ENCODE peak calls at places on chromosomes 11 and 22, in seven cellular contexts. D is smooth muscle cell of the brain vasculature, Z is K562, L is activated T-cell treated with anti-CD3 and anti-CD28 coated beads for 1 hour, J is GM12865, V is HFFc6, Q is T47D. P is an unnamed sample.

GRCh38 chr11:47408598-47409439 is 429 bp downstream of the SLC39A13 start:
- DNase-seq in D (no peak), Z (no peak), L (no peak), J (no peak), V (peak; percentile 86), Q (peak; percentile 77), P (peak; percentile 91)

GRCh38 chr11:15987044-15987443 is 369.3 kb downstream of the SOX6 start:
- DNase-seq in D (no peak), Z (no peak), L (no peak), J (no peak), V (no peak), Q (no peak), P (no peak)

GRCh38 chr11:94753630-94754029 is 14.5 kb upstream of the AMOTL1 start:
- DNase-seq in D (no peak), Z (no peak), L (no peak), J (no peak), V (no peak), Q (no peak), P (no peak)

GRCh38 chr11:99489561-99489960 is 468.8 kb downstream of the CNTN5 start:
- DNase-seq in D (no peak), Z (no peak), L (no peak), J (no peak), V (no peak), Q (no peak), P (no peak)

GRCh38 chr22:45329536-45329936 is 19.8 kb downstream of the FAM118A start:
- DNase-seq in D (no peak), Z (no peak), L (no peak), J (no peak), V (no peak), Q (no peak), P (no peak)

GRCh38 chr11:46537121-46537520 is 56.7 kb downstream of the AMBRA1 start:
- DNase-seq in D (no peak), Z (no peak), L (no peak), J (no peak), V (peak; percentile 12), Q (no peak), P (no peak)

GRCh38 chr22:36385491-36386350 is 2.0 kb downstream of the MYH9 start:
- DNase-seq in D (no peak), Z (no peak), L (peak; percentile 49), J (peak; percentile 76), V (peak; percentile 70), Q (peak; percentile 30), P (no peak)

GRCh38 chr22:30357650-30358215 is 926 bp downstream of the CCDC157 start:
- DNase-seq in D (no peak), Z (no peak), L (no peak), J (no peak), V (no peak), Q (no peak), P (no peak)

GRCh38 chr22:46890819-46891218 is 128.4 kb downstream of the TBC1D22A start:
- DNase-seq in D (no peak), Z (no peak), L (no peak), J (no peak), V (no peak), Q (no peak), P (no peak)

GRCh38 chr11:118625976-118626375 is 18.6 kb downstream of the PHLDB1 start:
- DNase-seq in D (no peak), Z (peak; percentile 57), L (no peak), J (no peak), V (no peak), Q (no peak), P (no peak)

GRCh38 chr11:14193644-14194043 is 165.3 kb downstream of the RRAS2 start:
- DNase-seq in D (no peak), Z (no peak), L (no peak), J (no peak), V (no peak), Q (no peak), P (no peak)

GRCh38 chr11:27485930-27486773 is 13.6 kb upstream of the LGR4 start:
- DNase-seq in D (peak; percentile 51), Z (peak; percentile 45), L (no peak), J (peak; percentile 60), V (peak; percentile 72), Q (no peak), P (no peak)

GRCh38 chr11:126468102-126468521 is 112.6 kb downstream of the ST3GAL4 start:
- DNase-seq in D (peak; percentile 35), Z (no peak), L (no peak), J (no peak), V (no peak), Q (no peak), P (no peak)

GRCh38 chr11:78560066-78560597 is 14.5 kb downstream of the NARS2 start:
- DNase-seq in D (no peak), Z (no peak), L (no peak), J (peak; percentile 50), V (no peak), Q (no peak), P (no peak)

GRCh38 chr11:30816959-30817880 is 231.1 kb upstream of the MPPED2 start:
- DNase-seq in D (no peak), Z (no peak), L (no peak), J (no peak), V (no peak), Q (no peak), P (no peak)

GRCh38 chr11:130389315-130389935 is 39.0 kb downstream of the ADAMTS8 start:
- DNase-seq in D (no peak), Z (no peak), L (no peak), J (no peak), V (no peak), Q (no peak), P (no peak)

GRCh38 chr11:72100462-72100861 is 2.6 kb downstream of the LAMTOR1 start:
- DNase-seq in D (no peak), Z (peak; percentile 59), L (no peak), J (no peak), V (no peak), Q (no peak), P (no peak)

GRCh38 chr22:43823353-43823908 is 11.3 kb upstream of the EFCAB6 start:
- DNase-seq in D (no peak), Z (no peak), L (no peak), J (no peak), V (no peak), Q (no peak), P (no peak)

GRCh38 chr22:38180841-38181452 is 683 bp downstream of the PLA2G6 start:
- DNase-seq in D (no peak), Z (peak; percentile 47), L (no peak), J (peak; percentile 85), V (no peak), Q (no peak), P (no peak)

GRCh38 chr22:42967933-42968332 is 47.0 kb downstream of the PACSIN2 start:
- DNase-seq in D (no peak), Z (peak; percentile 53), L (no peak), J (peak; percentile 68), V (no peak), Q (no peak), P (peak; percentile 48)

GRCh38 chr11:73239571-73240189 is 21.6 kb downstream of the P2RY2 start:
- DNase-seq in D (no peak), Z (no peak), L (no peak), J (no peak), V (no peak), Q (no peak), P (no peak)

GRCh38 chr11:112977620-112978212 is 16.5 kb downstream of the NCAM1 start:
- DNase-seq in D (no peak), Z (no peak), L (no peak), J (no peak), V (no peak), Q (no peak), P (no peak)

GRCh38 chr11:20451568-20451967 is 64.1 kb downstream of the PRMT3 start:
- DNase-seq in D (no peak), Z (no peak), L (no peak), J (no peak), V (no peak), Q (no peak), P (no peak)

GRCh38 chr11:8707541-8708270 is 25.1 kb downstream of the RPL27A start:
- DNase-seq in D (no peak), Z (no peak), L (no peak), J (no peak), V (no peak), Q (no peak), P (no peak)

GRCh38 chr22:22164541-22165272 is 79.9 kb upstream of the VPREB1 start:
- DNase-seq in D (no peak), Z (peak; percentile 46), L (no peak), J (no peak), V (no peak), Q (no peak), P (no peak)

GRCh38 chr11:124608146-124608545 is 3.1 kb upstream of the PANX3 start:
- DNase-seq in D (no peak), Z (no peak), L (no peak), J (no peak), V (no peak), Q (no peak), P (no peak)

GRCh38 chr22:29377979-29378378 is 10.4 kb downstream of the AP1B1 start:
- DNase-seq in D (no peak), Z (no peak), L (no peak), J (no peak), V (no peak), Q (peak; percentile 43), P (no peak)

GRCh38 chr22:19524170-19525115 is at the start of gene CLDN5:
- DNase-seq in D (no peak), Z (peak; percentile 69), L (no peak), J (no peak), V (no peak), Q (no peak), P (peak; percentile 83)

GRCh38 chr11:2671748-2672147 is 28.0 kb downstream of the KCNQ1OT1 start:
- DNase-seq in D (no peak), Z (no peak), L (no peak), J (no peak), V (no peak), Q (no peak), P (no peak)

GRCh38 chr11:19724765-19725164 is 12.1 kb downstream of the NAV2 start:
- DNase-seq in D (no peak), Z (no peak), L (no peak), J (no peak), V (no peak), Q (no peak), P (no peak)

GRCh38 chr11:8814209-8814922 is 96.6 kb upstream of the AKIP1 start:
- DNase-seq in D (no peak), Z (no peak), L (no peak), J (no peak), V (peak; percentile 42), Q (peak; percentile 39), P (no peak)

GRCh38 chr22:48752451-48753380 is 1075.0 kb downstream of the BRD1 start:
- DNase-seq in D (no peak), Z (no peak), L (no peak), J (no peak), V (no peak), Q (no peak), P (no peak)

GRCh38 chr11:1228183-1228821 is 5.4 kb downstream of the MUC5B start:
- DNase-seq in D (no peak), Z (no peak), L (no peak), J (no peak), V (no peak), Q (no peak), P (no peak)

GRCh38 chr11:9384535-9385287 is at the start of gene IPO7:
- DNase-seq in D (peak; percentile 77), Z (peak; percentile 85), L (peak; percentile 77), J (peak; percentile 95), V (peak; percentile 87), Q (peak; percentile 74), P (peak; percentile 93)

GRCh38 chr11:43649501-43649900 is 31.0 kb upstream of the HSD17B12 start:
- DNase-seq in D (no peak), Z (no peak), L (no peak), J (no peak), V (no peak), Q (no peak), P (no peak)

GRCh38 chr11:60762851-60763691 is 6.4 kb downstream of the MS4A15 start:
- DNase-seq in D (no peak), Z (peak; percentile 34), L (no peak), J (peak; percentile 95), V (no peak), Q (no peak), P (no peak)